ENCODE peak calls at places on chromosome 7, in five cellular contexts. M is cardiac muscle cell; R is CD8-positive, alpha-beta T cell; K is CD4-positive, alpha-beta memory T cell; A is SJSA1. J is an unnamed sample.

GRCh38 chr7:146235210-146235609 is 118.6 kb downstream of the CNTNAP2 start:
- DNase-seq in K (no peak), R (no peak), A (no peak), M (no peak), J (no peak)

GRCh38 chr7:128783143-128783799 is 7.7 kb upstream of the OPN1SW start:
- DNase-seq in M (peak), K (no peak), A (peak), R (no peak), J (peak)

GRCh38 chr7:55537458-55537825 is 34.9 kb downstream of the VOPP1 start:
- DNase-seq in M (no peak), K (no peak), A (no peak), R (no peak), J (no peak)

GRCh38 chr7:137592232-137592896 is 248.8 kb upstream of the PTN start:
- DNase-seq in R (no peak), M (peak), A (peak), K (no peak), J (peak)

GRCh38 chr7:125316451-125316850 is 386.8 kb upstream of the POT1 start:
- DNase-seq in R (no peak), K (no peak), M (peak), A (no peak), J (no peak)

GRCh38 chr7:115042596-115042995 is 120.7 kb downstream of the MDFIC start:
- DNase-seq in K (no peak), A (no peak), M (no peak), R (no peak), J (no peak)

GRCh38 chr7:114783413-114783812 is 138.5 kb upstream of the MDFIC start:
- DNase-seq in R (no peak), M (no peak), K (no peak), A (no peak), J (no peak)

GRCh38 chr7:6232130-6232529 is 40.3 kb downstream of the CYTH3 start:
- DNase-seq in R (no peak), M (no peak), K (no peak), A (no peak), J (no peak)

GRCh38 chr7:22969010-22969431 is 44.9 kb downstream of the HYCC1 start:
- DNase-seq in K (no peak), R (no peak), A (no peak), M (no peak), J (no peak)

GRCh38 chr7:18509491-18509890 is 13.9 kb downstream of the HDAC9 start:
- DNase-seq in K (no peak), R (no peak), M (no peak), A (no peak), J (no peak)

DNA sequence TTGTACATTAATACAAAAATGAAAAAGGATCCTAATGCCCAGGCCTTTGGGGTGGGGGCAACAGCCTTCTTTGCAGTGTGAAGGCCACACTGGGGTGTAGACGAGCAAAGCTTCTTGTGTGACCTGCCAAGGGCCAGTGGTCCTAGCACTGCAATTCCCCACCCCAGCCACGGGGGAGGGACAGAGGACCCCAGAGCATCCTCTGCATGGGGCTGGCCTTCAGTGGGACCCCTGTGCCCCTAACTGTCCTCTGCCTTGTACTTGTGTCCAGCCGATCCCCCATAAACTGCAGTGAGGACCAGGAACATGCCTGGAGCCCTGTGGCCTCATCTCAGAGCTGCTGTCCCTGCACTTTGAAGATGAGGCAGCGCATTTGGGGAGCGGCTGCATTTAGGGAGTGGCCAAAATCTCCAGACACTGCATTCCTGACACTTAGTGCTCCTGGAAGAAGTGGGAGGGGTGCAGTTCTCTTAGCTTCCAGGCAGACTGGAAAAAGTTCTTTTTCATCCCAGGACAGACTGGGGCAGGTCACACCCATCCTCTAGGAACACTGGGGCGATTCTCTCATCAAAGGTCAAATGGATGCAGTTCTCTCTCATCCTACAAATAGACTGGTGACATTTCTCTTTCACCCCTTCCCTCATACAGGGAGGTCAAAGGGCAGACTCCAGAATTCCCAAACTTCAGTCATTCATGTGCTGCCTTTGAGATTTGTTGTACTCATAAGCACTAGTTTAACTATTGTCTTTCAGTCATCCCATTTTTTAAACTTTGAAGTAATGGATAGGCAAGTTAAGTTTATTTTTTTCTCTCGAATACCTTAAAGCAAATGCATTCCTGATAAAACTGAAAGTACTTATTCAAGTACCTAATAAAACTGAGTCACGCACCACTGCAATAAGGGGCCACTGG is 922 bp upstream of the MYO1G start:
- DNase-seq in K (no peak), R (no peak), M (no peak), A (no peak), J (no peak)
- H3K4me3 ChIP-seq in K (peak), R (peak), M (no peak), A (no peak), J (no peak)

GRCh38 chr7:51175992-51176388 is 140.6 kb downstream of the COBL start:
- DNase-seq in K (no peak), R (no peak), A (no peak), M (no peak), J (no peak)
- H3K4me3 ChIP-seq in K (no peak), R (no peak), A (no peak), M (no peak), J (no peak)

DNA sequence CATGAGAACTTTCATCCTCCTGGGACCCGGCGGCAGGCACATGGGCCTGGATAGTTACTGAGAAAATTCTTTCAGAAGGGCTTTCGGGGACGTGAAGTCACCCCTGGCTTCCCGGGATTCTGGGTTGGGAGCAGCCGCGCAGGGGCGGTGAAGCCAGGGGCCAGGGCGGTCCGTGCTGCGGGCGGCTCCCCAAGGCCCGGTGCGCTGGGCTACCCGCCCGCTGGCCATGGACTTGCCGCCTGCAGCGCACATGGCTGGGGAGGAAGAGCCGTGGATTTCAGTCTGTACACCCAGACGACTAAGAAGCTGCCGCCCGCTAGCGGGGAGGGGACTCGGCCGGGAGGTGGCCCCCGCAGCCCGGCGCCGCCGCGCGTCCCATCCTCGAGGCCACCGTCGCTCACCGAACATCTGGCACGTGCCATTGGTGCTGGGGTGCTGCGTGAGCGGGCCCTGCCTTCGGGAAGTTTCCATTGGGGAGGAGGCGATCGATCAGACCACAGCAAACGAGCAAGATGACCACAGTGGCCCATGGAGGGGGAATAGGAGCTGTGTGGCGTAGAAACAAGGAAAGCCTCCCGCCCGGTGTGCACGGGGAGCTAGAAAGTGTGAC is 64.5 kb downstream of the TMEM209 start:
- DNase-seq in A (no peak), M (no peak), K (no peak), R (no peak), J (no peak)
- H3K4me3 ChIP-seq in A (no peak), M (no peak), K (peak), R (peak), J (no peak)

DNA sequence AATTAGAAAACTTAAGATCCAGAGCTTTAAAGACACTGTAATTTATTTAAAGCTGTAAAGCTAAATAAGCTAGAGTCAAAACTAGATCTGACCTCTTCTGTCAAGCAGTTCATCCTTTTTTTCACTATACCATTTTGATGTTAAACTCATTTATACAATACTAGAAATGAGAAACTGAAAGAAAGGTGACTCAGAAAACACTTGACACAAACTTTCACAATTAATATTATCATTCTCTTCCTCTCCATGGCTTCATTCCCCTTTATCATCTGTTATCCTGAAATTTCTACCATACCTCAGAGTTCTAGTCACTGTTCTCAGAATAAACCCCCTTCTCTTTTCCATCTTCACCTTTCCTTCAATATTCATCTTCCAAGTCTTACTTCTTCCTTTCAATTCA is 1.3 kb downstream of the FIGNL1 start:
- DNase-seq in R (no peak), M (no peak), A (no peak), K (no peak), J (no peak)
- H3K4me3 ChIP-seq in R (no peak), M (no peak), A (no peak), K (no peak), J (no peak)

DNA sequence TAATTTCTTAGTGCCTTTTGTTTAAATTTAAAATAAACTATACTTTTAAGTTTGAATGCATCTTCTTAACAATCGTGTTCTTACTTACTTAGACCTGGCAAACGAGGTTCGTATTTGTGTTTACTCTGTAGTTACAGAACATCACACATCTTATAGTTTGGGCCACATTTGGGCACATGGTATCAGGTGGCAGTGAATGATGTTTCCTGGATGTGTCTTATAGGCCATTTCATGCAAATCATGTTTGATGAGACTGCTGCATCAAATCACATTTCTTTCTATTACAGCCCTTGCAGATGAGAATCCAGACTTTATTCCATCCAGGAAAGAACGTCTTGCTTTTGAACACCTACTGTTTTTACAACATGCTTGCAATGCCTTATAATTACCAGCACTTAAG is 78.5 kb downstream of the RBM33 start:
- DNase-seq in K (no peak), M (no peak), R (no peak), A (no peak), J (no peak)
- H3K4me3 ChIP-seq in K (no peak), M (no peak), R (no peak), A (no peak), J (no peak)

GRCh38 chr7:134804351-134804750 is 24.9 kb downstream of the CALD1 start:
- DNase-seq in M (peak), R (no peak), A (no peak), K (no peak), J (no peak)

GRCh38 chr7:134798155-134798554 is 18.7 kb downstream of the CALD1 start:
- DNase-seq in M (no peak), A (no peak), K (no peak), R (no peak), J (no peak)

GRCh38 chr7:134795231-134795630 is 15.8 kb downstream of the CALD1 start:
- DNase-seq in A (no peak), M (no peak), R (no peak), K (no peak), J (no peak)

GRCh38 chr7:134802762-134803161 is 23.3 kb downstream of the CALD1 start:
- DNase-seq in K (no peak), R (no peak), A (no peak), M (no peak), J (no peak)

DNA sequence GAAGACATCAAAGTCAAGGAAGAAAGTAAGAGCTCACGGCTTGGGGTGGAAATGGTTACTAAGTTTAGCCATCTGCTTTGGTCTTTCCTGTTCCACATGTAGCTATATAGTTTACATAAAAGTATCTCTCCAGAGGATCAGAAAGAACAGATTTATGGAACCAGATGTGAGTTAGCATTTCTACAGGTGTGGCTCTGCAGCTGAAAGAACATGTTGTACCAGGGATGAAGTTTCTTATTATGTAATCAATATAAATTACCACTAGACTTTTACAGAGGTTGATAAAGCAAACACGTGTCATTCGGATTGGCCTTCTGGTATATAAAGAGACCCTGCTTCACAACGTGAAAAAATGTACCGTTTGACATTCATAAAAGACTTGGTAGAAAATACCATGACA is 20.0 kb downstream of the CALD1 start:
- DNase-seq in K (no peak), M (no peak), R (no peak), A (no peak), J (no peak)
- H3K4me3 ChIP-seq in K (no peak), M (no peak), R (no peak), A (no peak), J (no peak)

DNA sequence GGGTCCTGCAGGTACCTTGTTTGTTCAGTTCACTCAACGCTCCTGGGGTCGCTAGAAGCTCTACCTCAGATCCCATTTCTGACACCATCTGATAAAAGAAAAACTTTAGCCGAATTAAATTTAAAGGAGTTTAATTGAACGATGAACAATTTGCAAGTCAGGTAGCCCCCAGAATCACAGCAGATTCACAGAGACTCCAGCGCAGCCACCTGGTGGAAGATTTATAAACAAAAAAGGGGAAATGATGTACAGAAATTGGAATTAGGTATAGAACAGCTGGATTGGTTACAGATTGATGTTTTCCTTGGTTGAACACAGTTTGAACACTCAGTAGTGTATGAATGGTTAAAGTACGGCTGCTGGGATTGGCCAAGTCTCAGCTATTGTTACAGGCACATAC is 23.1 kb downstream of the FBXL13 start:
- DNase-seq in M (no peak), A (no peak), R (no peak), K (no peak), J (no peak)
- H3K4me3 ChIP-seq in M (no peak), A (no peak), R (no peak), K (no peak), J (no peak)

J was measured in HFF-Myc.